ENCODE peak calls at places on chromosomes 2 and 18, in five cellular contexts. S, J, R, E and M are unnamed samples.
A peak's percentile ranks its signal among the peaks of the same experiment; 100 is the strongest.

GRCh38 chr2:49044680-49045079 is 109.6 kb downstream of the FSHR start:
- DNase-seq in S (no peak), J (no peak), R (peak; percentile 65), E (no peak), M (no peak)

GRCh38 chr2:60295591-60295962 is 257.9 kb downstream of the BCL11A start:
- DNase-seq in S (no peak), J (no peak), R (peak; percentile 58), E (no peak), M (no peak)

GRCh38 chr2:66240284-66240683 is 194.6 kb upstream of the MEIS1 start:
- DNase-seq in S (peak; percentile 42), J (no peak), R (no peak), E (no peak), M (no peak)

GRCh38 chr18:70413455-70413854 is 124.6 kb downstream of the SOCS6 start:
- DNase-seq in S (no peak), J (no peak), R (no peak), E (no peak), M (no peak)

GRCh38 chr2:170314744-170315447 is 136.9 kb downstream of the MYO3B start:
- DNase-seq in S (no peak), J (no peak), R (no peak), E (no peak), M (no peak)

GRCh38 chr2:241901500-241902351 is 32.2 kb downstream of the RTP5 start:
- DNase-seq in S (no peak), J (no peak), R (peak; percentile 77), E (no peak), M (no peak)

GRCh38 chr18:41666251-41666650 is 288.8 kb upstream of the PIK3C3 start:
- DNase-seq in S (no peak), J (no peak), R (no peak), E (no peak), M (no peak)

GRCh38 chr2:213995400-213996105 is 415.3 kb upstream of the VWC2L start:
- DNase-seq in S (no peak), J (no peak), R (no peak), E (peak; percentile 70), M (peak; percentile 81)

GRCh38 chr2:21317131-21317530 is 193.4 kb downstream of the TDRD15 start:
- DNase-seq in S (peak; percentile 61), J (peak; percentile 63), R (peak; percentile 75), E (no peak), M (no peak)

GRCh38 chr2:172101707-172102158 is 967 bp downstream of the DLX2 start:
- DNase-seq in S (no peak), J (no peak), R (peak; percentile 70), E (no peak), M (no peak)

GRCh38 chr18:2981212-2981728 is 31.7 kb downstream of the LPIN2 start:
- DNase-seq in S (no peak), J (peak; percentile 49), R (no peak), E (peak; percentile 89), M (peak; percentile 42)

GRCh38 chr2:234630676-234631350 is 133.9 kb upstream of the ARL4C start:
- DNase-seq in S (no peak), J (no peak), R (peak; percentile 32), E (no peak), M (no peak)

GRCh38 chr2:156437272-156437671 is 1.1 kb downstream of the GPD2 start:
- DNase-seq in S (peak; percentile 47), J (peak; percentile 36), R (no peak), E (no peak), M (no peak)

GRCh38 chr2:227164745-227165350 is 424 bp downstream of the COL4A3 start:
- DNase-seq in S (peak; percentile 32), J (peak; percentile 87), R (peak; percentile 53), E (no peak), M (no peak)

GRCh38 chr2:176913955-176914354 is 298.6 kb upstream of the HNRNPA3 start:
- DNase-seq in S (no peak), J (no peak), R (no peak), E (no peak), M (no peak)
- H3K4me3 ChIP-seq in S (no peak overlapping the region), J (no peak overlapping the region), R (no peak overlapping the region), E (no peak overlapping the region), M (no peak overlapping the region)

GRCh38 chr2:178863130-178863855 is 56.1 kb upstream of the TTN start:
- DNase-seq in S (no peak), J (no peak), R (no peak), E (no peak), M (no peak)

GRCh38 chr2:178859760-178860159 is 52.5 kb upstream of the TTN start:
- DNase-seq in S (no peak), J (no peak), R (no peak), E (no peak), M (no peak)

GRCh38 chr2:178863856-178864620 is 56.8 kb upstream of the TTN start:
- DNase-seq in S (peak; percentile 53), J (no peak), R (peak; percentile 53), E (no peak), M (no peak)

GRCh38 chr2:178858896-178859628 is 51.8 kb upstream of the TTN start:
- DNase-seq in S (no peak), J (no peak), R (no peak), E (no peak), M (no peak)

DNA sequence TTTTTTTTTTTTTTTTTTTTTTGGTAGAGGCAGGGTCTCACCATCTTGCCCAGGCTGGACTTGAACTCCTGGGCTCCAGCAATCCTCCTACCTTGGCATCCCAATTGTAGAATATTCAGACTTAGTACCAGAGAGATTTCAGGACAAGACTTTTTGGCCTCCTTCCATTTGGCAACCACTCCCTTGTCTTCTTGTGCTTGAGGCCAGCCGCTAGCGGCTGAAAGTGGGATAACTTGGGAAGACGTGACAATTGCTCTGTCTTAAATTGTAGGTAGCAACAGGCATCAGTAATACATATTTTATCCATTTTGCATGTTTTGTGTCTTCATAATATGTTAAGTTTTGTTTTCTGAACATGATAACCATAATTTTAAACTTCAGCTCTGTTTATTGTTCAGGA is 53.3 kb upstream of the TTN start:
- DNase-seq in S (peak; percentile 52), J (no peak), R (no peak), E (no peak), M (no peak)
- TF ChIP-seq CTCF in S (no peak), J (no peak), R (no peak), E (no peak), M (no peak)

GRCh38 chr2:105797298-105797819 is 52.6 kb downstream of the NCK2 start:
- DNase-seq in S (no peak), J (peak; percentile 92), R (no peak), E (no peak), M (no peak)
- H3K4me3 ChIP-seq in S (no peak overlapping the region), J (peak overlapping the region; percentile 61), R (no peak overlapping the region), E (no peak overlapping the region), M (no peak overlapping the region)

DNA sequence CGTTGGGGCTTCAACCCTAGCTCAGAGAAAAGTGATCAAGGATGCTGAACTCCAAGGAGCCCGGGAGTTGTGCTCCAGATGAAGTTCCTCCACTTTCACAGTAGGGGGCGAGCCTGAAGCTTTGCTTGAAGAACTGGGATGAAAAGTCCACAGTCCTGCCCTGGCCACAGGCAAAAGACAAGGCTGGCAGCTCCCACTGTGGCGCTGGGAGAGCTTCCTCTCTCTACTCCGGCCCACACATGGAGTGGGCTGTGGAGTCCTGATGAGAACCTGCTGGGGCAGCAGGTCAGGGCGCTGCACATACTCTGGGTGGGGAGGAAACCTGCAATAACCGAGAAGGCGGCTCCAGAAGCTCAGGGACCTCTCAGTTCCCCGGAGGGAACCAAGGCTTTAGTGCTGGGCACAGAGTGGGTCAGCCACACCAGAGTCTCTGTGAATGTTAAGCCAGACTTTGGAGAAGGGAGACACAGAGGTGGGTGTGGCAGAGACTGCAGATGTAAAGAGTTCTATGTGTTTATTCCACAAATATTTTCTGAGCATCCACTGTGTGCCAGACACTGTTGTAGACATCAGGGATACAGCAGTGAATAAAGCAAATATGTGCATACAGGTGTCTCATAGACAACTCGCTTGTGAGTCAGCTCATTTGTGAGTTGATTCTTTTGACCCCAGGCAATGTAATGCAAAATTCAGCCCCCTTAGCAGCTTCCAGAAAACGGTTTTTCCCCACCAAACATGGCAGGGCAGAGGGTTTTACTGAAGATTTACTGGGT is 48.0 kb upstream of the MRPL33 start:
- DNase-seq in S (peak; percentile 81), J (peak; percentile 48), R (peak; percentile 93), E (no peak), M (no peak)
- TF ChIP-seq CTCF in S (peak; percentile 87), J (peak; percentile 72), R (peak; percentile 71), E (peak; percentile 89), M (peak; percentile 89)

DNA sequence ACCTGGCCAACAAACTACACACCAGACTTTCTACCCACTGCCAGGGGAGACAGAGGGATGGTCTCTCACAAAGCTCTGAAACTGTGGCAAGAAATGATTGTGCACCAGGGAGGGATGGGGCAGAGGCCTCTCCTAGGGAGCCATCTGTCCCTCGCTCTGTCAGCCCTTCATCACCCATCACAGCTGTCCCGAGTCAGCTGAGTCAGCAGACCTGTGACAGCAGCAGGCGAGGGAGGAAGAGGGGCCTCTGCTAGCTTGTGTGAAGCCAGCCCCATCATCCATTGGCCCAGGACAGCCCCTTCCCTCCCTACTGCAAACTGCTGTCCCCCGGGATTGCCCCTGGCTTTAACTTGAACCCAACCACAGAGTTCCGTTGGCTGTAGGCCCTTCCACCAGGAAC is 5.0 kb downstream of the SH2D6 start:
- DNase-seq in S (no peak), J (no peak), R (no peak), E (no peak), M (no peak)
- H3K4me3 ChIP-seq in S (no peak overlapping the region), J (no peak overlapping the region), R (no peak overlapping the region), E (no peak overlapping the region), M (no peak overlapping the region)

GRCh38 chr18:60413944-60414547 is 41.5 kb upstream of the MC4R start:
- DNase-seq in S (no peak), J (peak; percentile 29), R (peak; percentile 70), E (no peak), M (no peak)
- TF ChIP-seq CTCF in S (no peak), J (peak; percentile 47), R (peak; percentile 80), E (peak; percentile 57), M (peak; percentile 65)

GRCh38 chr2:129459200-129459876 is 520.1 kb upstream of the RAB6C start:
- DNase-seq in S (no peak), J (no peak), R (no peak), E (no peak), M (no peak)

GRCh38 chr2:129458006-129458405 is 521.5 kb upstream of the RAB6C start:
- DNase-seq in S (no peak), J (no peak), R (no peak), E (no peak), M (no peak)

GRCh38 chr2:129459881-129460280 is 519.6 kb upstream of the RAB6C start:
- DNase-seq in S (no peak), J (no peak), R (no peak), E (no peak), M (no peak)

GRCh38 chr2:129457277-129457818 is 522.1 kb upstream of the RAB6C start:
- DNase-seq in S (no peak), J (no peak), R (no peak), E (no peak), M (no peak)

GRCh38 chr2:129458451-129458850 is 521.0 kb upstream of the RAB6C start:
- DNase-seq in S (no peak), J (no peak), R (no peak), E (no peak), M (no peak)
- H3K4me3 ChIP-seq in S (no peak overlapping the region), J (no peak overlapping the region), R (no peak overlapping the region), E (no peak overlapping the region), M (no peak overlapping the region)

DNA sequence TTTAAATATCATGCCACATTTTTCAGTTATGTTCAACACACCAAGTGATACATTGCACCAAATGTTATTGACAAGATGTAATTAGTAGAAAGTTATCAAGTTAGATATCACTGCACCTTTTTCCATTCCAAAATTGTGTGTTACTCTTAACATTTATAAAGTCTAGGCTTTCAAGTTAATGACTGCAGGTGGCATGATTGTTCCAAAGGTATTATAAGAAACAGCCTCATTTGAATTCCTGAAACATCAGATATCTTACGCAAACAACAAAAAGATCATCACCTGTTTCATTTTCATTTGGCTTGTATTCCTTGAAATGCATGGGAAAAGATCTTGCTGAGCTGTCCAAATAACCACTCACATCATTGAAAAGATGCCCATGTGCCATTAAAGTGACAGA is 1528.2 kb upstream of the ZEB2 start:
- DNase-seq in S (no peak), J (no peak), R (no peak), E (no peak), M (no peak)
- TF ChIP-seq CTCF in S (no peak), J (no peak), R (no peak), E (no peak), M (no peak)